ENCODE peak calls at places on chromosomes 16 and 17, in eight cellular contexts. R, U, F, S, Y, L, O and K are unnamed samples. For H3K4me1, the result is how much of the 10 kb centered on the place peaks cover.

GRCh38 chr17:8029121-8029520 is 9.7 kb upstream of the ALOX15B start:
- DNase-seq in U (peak), O (no peak), L (no peak), R (no peak), S (no peak), Y (no peak), F (peak), K (no peak)

GRCh38 chr16:19843371-19843770 is 41.3 kb downstream of the GPRC5B start:
- DNase-seq in O (no peak), R (no peak), U (peak), F (peak), Y (no peak), S (no peak), L (no peak), K (no peak)

GRCh38 chr16:69049146-69049545 is 56.3 kb upstream of the HAS3 start:
- DNase-seq in S (no peak), O (no peak), R (no peak), U (peak), F (peak), L (no peak), Y (no peak), K (no peak)

GRCh38 chr17:39064374-39064773 is 87.1 kb downstream of the PLXDC1 start:
- DNase-seq in L (no peak), S (no peak), Y (no peak), R (no peak), O (no peak), U (peak), F (peak), K (no peak)

GRCh38 chr17:82089723-82090548 is 8.1 kb downstream of the FASN start:
- DNase-seq in Y (no peak), S (peak), F (no peak), L (no peak), R (no peak), U (no peak), O (no peak), K (no peak)

GRCh38 chr16:11258553-11259287 is 2.7 kb upstream of the SOCS1 start:
- DNase-seq in L (peak), F (no peak), R (peak), Y (peak), S (peak), U (no peak), O (peak), K (no peak)

GRCh38 chr17:72342582-72343527 is 222.0 kb downstream of the SOX9 start:
- DNase-seq in F (no peak), U (no peak), R (peak), O (no peak), Y (no peak), S (peak), L (no peak), K (no peak)

GRCh38 chr17:66814570-66814969 is 20.3 kb upstream of the CACNG5 start:
- DNase-seq in Y (no peak), S (no peak), U (no peak), L (no peak), O (no peak), R (no peak), F (no peak), K (no peak)

GRCh38 chr16:22970191-22970845 is 156.4 kb downstream of the HS3ST2 start:
- DNase-seq in Y (no peak), L (no peak), O (no peak), R (peak), F (no peak), U (no peak), S (no peak), K (no peak)

GRCh38 chr16:84404936-84405640 is 36.8 kb downstream of the ATP2C2 start:
- DNase-seq in F (no peak), U (no peak), L (no peak), R (no peak), O (no peak), S (no peak), Y (no peak), K (no peak)

GRCh38 chr16:68921654-68922053 is 78.3 kb downstream of the TANGO6 start:
- DNase-seq in F (peak), S (no peak), R (no peak), L (peak), Y (no peak), O (peak), U (peak), K (no peak)

GRCh38 chr17:57577751-57578607 is 167.1 kb downstream of the CCDC182 start:
- DNase-seq in R (no peak), S (peak), F (peak), O (peak), Y (no peak), U (peak), L (no peak), K (no peak)

GRCh38 chr17:55496094-55496881 is 15.0 kb downstream of the SMIM36 start:
- DNase-seq in S (no peak), L (no peak), O (peak), U (peak), F (peak), R (no peak), Y (no peak), K (no peak)

GRCh38 chr16:17555176-17555575 is 84.4 kb upstream of the XYLT1 start:
- DNase-seq in S (no peak), L (no peak), R (no peak), U (peak), O (no peak), Y (no peak), F (peak), K (no peak)

GRCh38 chr17:17513626-17514025 is 17.4 kb upstream of the RASD1 start:
- DNase-seq in O (no peak), L (no peak), S (no peak), R (no peak), Y (no peak), F (no peak), U (no peak), K (no peak)

GRCh38 chr16:11145173-11145820 is 110.7 kb downstream of the SOCS1 start:
- DNase-seq in Y (no peak), U (peak), S (peak), O (no peak), R (no peak), L (no peak), F (no peak), K (no peak)

GRCh38 chr16:35391328-35391727 is 1931.9 kb downstream of the TP53TG3F start:
- DNase-seq in L (no peak), Y (no peak), F (peak), R (peak), O (peak), S (peak), U (peak), K (no peak)

GRCh38 chr17:47223007-47223406 is 13.9 kb downstream of the MYL4 start:
- DNase-seq in O (no peak), U (no peak), Y (no peak), S (no peak), F (peak), L (peak), R (no peak), K (no peak)

GRCh38 chr17:64024781-64025731 is 4.6 kb upstream of the ICAM2 start:
- DNase-seq in R (no peak), O (peak), S (no peak), L (peak), Y (no peak), F (no peak), U (peak), K (no peak)

GRCh38 chr17:64024215-64024654 is 3.8 kb upstream of the ICAM2 start:
- DNase-seq in U (no peak), L (no peak), R (no peak), Y (no peak), F (no peak), S (no peak), O (peak), K (no peak)

GRCh38 chr17:64028874-64029464 is 8.5 kb upstream of the ICAM2 start:
- DNase-seq in O (peak), R (peak), F (peak), S (peak), Y (peak), U (peak), L (no peak), K (no peak)

GRCh38 chr17:64022631-64023063 is 2.2 kb upstream of the ICAM2 start:
- DNase-seq in Y (no peak), F (no peak), S (no peak), U (no peak), L (no peak), O (peak), R (no peak), K (peak)

GRCh38 chr17:64025732-64026294 is 5.4 kb upstream of the ICAM2 start:
- DNase-seq in R (peak), S (peak), L (peak), F (peak), U (peak), Y (peak), O (peak), K (peak)
- H3K4me1 ChIP-seq in R (under half), S (under half), L (under half), F (under half), U (under half), Y (half or more), O (under half), K (under half)

GRCh38 chr17:45123076-45123770 is 9.1 kb downstream of the PLCD3 start:
- DNase-seq in R (no peak), U (no peak), Y (no peak), O (no peak), L (no peak), F (no peak), S (no peak), K (no peak)

GRCh38 chr17:45127209-45127582 is 5.1 kb downstream of the PLCD3 start:
- DNase-seq in U (no peak), R (no peak), L (no peak), O (no peak), Y (no peak), F (no peak), S (no peak), K (no peak)

GRCh38 chr17:45125509-45125908 is 6.8 kb downstream of the PLCD3 start:
- DNase-seq in L (no peak), O (no peak), R (no peak), S (no peak), F (no peak), Y (no peak), U (no peak), K (no peak)

GRCh38 chr17:45121055-45121454 is 11.3 kb downstream of the PLCD3 start:
- DNase-seq in R (no peak), L (no peak), Y (no peak), F (no peak), O (no peak), S (peak), U (no peak), K (no peak)

GRCh38 chr17:45123930-45124796 is 8.2 kb downstream of the PLCD3 start:
- DNase-seq in L (no peak), S (peak), Y (no peak), F (peak), U (peak), O (no peak), R (peak), K (peak)
- H3K4me3 ChIP-seq in L (no peak), S (no peak), Y (no peak), F (no peak), U (no peak), O (no peak), R (no peak), K (no peak)

DNA sequence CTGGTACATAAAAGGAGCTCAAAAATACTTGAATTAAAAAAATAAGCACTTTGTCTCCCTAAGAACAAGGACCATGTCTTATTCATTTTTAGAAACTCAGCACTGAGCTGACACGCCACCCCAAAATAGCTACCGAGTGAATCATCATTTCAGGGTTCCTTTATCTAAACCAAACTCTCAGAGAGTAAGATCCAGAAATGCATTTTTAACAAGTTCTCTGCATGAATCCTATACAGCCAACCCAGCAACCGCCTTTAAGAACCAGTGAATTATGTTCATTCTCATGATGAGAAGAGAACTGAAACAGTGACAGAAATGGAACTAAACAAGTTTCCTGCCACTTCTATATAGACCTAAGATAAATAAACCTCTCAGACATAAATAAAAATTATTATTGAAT is 8.7 kb downstream of the C16orf87 start:
- DNase-seq in O (no peak), F (peak), U (peak), L (no peak), S (no peak), Y (no peak), R (no peak), K (no peak)
- H3K27ac ChIP-seq in O (no peak), F (no peak), U (peak), L (no peak), S (no peak), Y (no peak), R (no peak), K (no peak)

GRCh38 chr17:51528116-51528515 is 267.8 kb downstream of the UTP18 start:
- DNase-seq in S (no peak), U (no peak), Y (no peak), O (no peak), L (no peak), R (no peak), F (no peak), K (no peak)
- H3K4me1 ChIP-seq in S (under half), U (under half), Y (under half), O (under half), L (under half), R (under half), F (under half), K (under half)

GRCh38 chr17:30808785-30809286 is 15.7 kb downstream of the CRLF3 start:
- DNase-seq in L (no peak), F (no peak), S (no peak), U (no peak), O (no peak), Y (peak), R (no peak), K (no peak)
- H3K4me3 ChIP-seq in L (no peak), F (no peak), S (no peak), U (no peak), O (no peak), Y (peak), R (peak), K (no peak)

GRCh38 chr16:58026705-58027340 is 1.3 kb downstream of the MMP15 start:
- DNase-seq in F (no peak), O (peak), U (no peak), R (no peak), L (no peak), Y (no peak), S (no peak), K (no peak)

GRCh38 chr16:58028541-58029070 is 3.1 kb downstream of the MMP15 start:
- DNase-seq in Y (no peak), S (no peak), R (no peak), F (no peak), L (no peak), U (no peak), O (peak), K (no peak)

GRCh38 chr16:58026139-58026704 is 668 bp downstream of the MMP15 start:
- DNase-seq in Y (no peak), L (no peak), R (no peak), S (peak), U (peak), F (peak), O (peak), K (no peak)

GRCh38 chr16:58028168-58028455 is 2.6 kb downstream of the MMP15 start:
- DNase-seq in L (no peak), Y (no peak), F (no peak), R (no peak), O (no peak), S (no peak), U (no peak), K (no peak)

GRCh38 chr16:58027341-58028167 is 2.0 kb downstream of the MMP15 start:
- DNase-seq in U (no peak), O (peak), L (no peak), S (peak), Y (no peak), F (peak), R (peak), K (no peak)
- H3K27ac ChIP-seq in U (no peak), O (peak), L (no peak), S (peak), Y (no peak), F (no peak), R (peak), K (no peak)

DNA sequence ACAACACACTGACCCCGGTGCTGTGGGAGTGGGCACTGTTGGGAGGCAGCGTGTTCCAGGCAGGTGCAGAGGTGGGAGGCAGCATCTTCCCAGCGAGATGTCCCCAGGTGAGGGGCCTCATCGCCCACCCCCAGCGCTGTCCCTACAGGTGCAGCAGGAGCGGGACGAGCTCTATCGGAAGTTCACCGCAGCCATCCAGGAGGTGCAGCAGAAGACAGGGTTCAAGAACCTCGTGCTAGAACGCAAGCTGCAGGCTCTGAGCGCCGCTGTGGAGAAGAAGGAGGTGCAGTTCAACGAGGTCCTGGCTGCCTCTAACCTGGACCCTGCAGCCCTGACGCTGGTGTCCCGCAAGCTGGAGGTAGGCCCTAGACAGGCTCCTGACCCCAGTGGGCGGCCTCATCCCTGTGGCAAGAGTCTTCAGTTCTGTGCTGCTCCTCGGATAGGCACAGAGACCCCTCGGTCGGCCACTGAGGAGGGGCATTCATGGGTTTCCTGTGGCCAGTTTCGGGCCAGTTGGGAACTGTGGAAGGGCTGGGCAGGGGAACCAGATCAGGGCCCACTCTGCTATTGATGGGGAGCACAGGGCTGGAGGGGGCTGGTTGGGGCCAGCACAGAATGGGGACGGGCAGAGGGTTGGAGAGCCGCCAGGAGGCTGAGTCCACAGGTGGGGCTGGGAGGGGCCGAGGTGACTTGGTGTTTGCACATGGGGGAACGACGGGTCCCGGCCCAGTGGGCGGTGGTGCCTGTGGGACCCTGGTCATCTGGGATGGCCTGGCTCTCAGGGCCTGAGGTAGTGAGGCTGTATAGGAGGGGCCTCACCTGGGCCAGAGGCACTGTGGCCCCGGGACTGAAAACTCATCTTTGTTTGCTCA is 21.1 kb upstream of the DBNDD1 start:
- DNase-seq in S (no peak), R (no peak), O (no peak), U (no peak), L (no peak), Y (no peak), F (no peak), K (no peak)
- H3K4me1 ChIP-seq in S (under half), R (under half), O (under half), U (under half), L (under half), Y (under half), F (under half), K (under half)

DNA sequence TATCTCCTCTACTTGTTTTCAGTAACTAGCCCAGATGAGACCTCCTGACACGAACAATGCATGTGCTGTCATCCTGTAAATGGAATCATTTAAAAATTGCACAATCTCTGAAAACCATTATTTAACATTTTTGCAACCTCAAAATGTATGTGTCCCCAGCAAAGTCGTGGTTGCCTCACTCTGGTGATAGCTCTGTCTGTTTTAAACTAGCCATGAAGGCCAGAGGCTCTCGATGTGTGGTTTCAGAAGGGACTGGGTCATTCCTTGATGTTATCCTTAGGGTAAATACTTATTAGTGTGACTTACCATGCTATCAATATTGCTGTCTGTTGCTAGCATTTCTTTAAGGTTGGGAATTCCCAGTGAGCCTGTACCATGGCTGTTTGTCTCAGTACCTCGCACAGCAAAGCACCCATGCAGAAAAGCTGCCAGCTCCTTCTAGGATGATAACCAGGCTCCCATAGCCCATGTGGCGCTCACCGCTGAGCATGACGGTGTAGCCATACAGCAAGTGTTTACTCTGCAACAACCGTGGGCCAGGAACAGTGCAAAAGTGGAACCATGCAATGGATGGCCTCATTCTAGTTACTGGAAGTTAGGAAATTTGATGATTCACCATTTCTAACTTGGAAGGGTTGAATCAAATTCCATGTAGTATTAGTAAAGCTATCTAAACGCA is 2.9 kb upstream of the PGS1 start:
- DNase-seq in O (no peak), R (no peak), S (peak), F (peak), U (peak), Y (no peak), L (no peak), K (peak)
- H3K4me3 ChIP-seq in O (no peak), R (no peak), S (no peak), F (no peak), U (no peak), Y (no peak), L (no peak), K (no peak)

GRCh38 chr16:72300892-72301291 is 128.9 kb upstream of the PMFBP1 start:
- DNase-seq in U (no peak), S (no peak), F (no peak), R (no peak), L (no peak), Y (no peak), O (no peak), K (no peak)

GRCh38 chr16:72301416-72302048 is 129.6 kb upstream of the PMFBP1 start:
- DNase-seq in F (no peak), U (no peak), O (no peak), Y (no peak), R (no peak), S (no peak), L (no peak), K (no peak)

GRCh38 chr16:72295914-72296313 is 124.0 kb upstream of the PMFBP1 start:
- DNase-seq in L (no peak), Y (no peak), O (no peak), F (no peak), U (no peak), R (no peak), S (no peak), K (no peak)

GRCh38 chr16:72299684-72300243 is 127.8 kb upstream of the PMFBP1 start:
- DNase-seq in L (no peak), F (no peak), S (no peak), R (no peak), O (no peak), U (no peak), Y (no peak), K (no peak)

GRCh38 chr16:72298947-72299346 is 127.0 kb upstream of the PMFBP1 start:
- DNase-seq in S (no peak), U (no peak), F (no peak), O (no peak), L (no peak), Y (no peak), R (no peak), K (no peak)
- H3K27ac ChIP-seq in S (no peak), U (no peak), F (no peak), O (no peak), L (no peak), Y (no peak), R (no peak), K (no peak)